ENCODE peak calls at places on chromosomes 7 and 10, in five cellular contexts. S is left lobe of liver, R is NCI-H1436, A is IMR-90, E is fibroblast of pulmonary artery. P is an unnamed sample.

GRCh38 chr7:157080111-157080730 is 58.5 kb upstream of the UBE3C start:
- DNase-seq in A (peak; percentile 18), R (no peak), S (no peak), E (no peak), P (no peak)

GRCh38 chr10:50480054-50481007 is 143.4 kb downstream of the SGMS1 start:
- DNase-seq in S (no peak), A (no peak), R (no peak), E (no peak), P (no peak)

GRCh38 chr7:70016044-70016770 is 417.9 kb downstream of the AUTS2 start:
- DNase-seq in R (no peak), S (no peak), A (peak; percentile 0), E (peak; percentile 88), P (no peak)

GRCh38 chr7:5083291-5083690 is 37.6 kb downstream of the RBAK start:
- DNase-seq in R (no peak), E (no peak), A (no peak), S (no peak), P (no peak)

GRCh38 chr10:80454526-80455460 is 683 bp downstream of the TSPAN14 start:
- DNase-seq in R (no peak), A (no peak), S (peak; percentile 69), E (peak; percentile 39), P (peak; percentile 33)

GRCh38 chr7:1257221-1257620 is 24.5 kb downstream of the UNCX start:
- DNase-seq in R (no peak), A (no peak), S (no peak), E (no peak), P (no peak)

GRCh38 chr10:114271014-114271778 is 32.1 kb downstream of the VWA2 start:
- DNase-seq in E (no peak), S (no peak), A (no peak), R (no peak), P (peak; percentile 69)

GRCh38 chr7:30655096-30655970 is 26.9 kb downstream of the CRHR2 start:
- DNase-seq in S (no peak), E (no peak), A (no peak), R (no peak), P (no peak)

GRCh38 chr10:6274040-6274439 is 71.3 kb downstream of the PFKFB3 start:
- DNase-seq in S (no peak), R (no peak), E (peak; percentile 70), A (peak; percentile 31), P (no peak)

GRCh38 chr10:35554461-35555056 is 50.6 kb upstream of the GJD4 start:
- DNase-seq in E (no peak), R (no peak), S (no peak), A (no peak), P (no peak)

GRCh38 chr10:77328272-77328816 is 309.3 kb downstream of the KCNMA1 start:
- DNase-seq in S (no peak), R (no peak), A (peak; percentile 48), E (peak; percentile 62), P (no peak)

GRCh38 chr7:80707318-80707717 is 68.9 kb downstream of the CD36 start:
- DNase-seq in S (no peak), E (no peak), R (no peak), A (peak; percentile 52), P (no peak)

P was measured in LoVo.